ENCODE peak calls at places on chromosomes 4 and X, in ten cellular contexts. One of them, this sample, is unnamed.

GRCh38 chr4:45477311-45477733 is 646.5 kb downstream of the GABRG1 start:
- DNase-seq in effector CD4-positive, alpha-beta T cell: no peak
- DNase-seq in HT1080: no peak
- DNase-seq in A549: no peak
- DNase-seq in T1000: no peak
- DNase-seq in cardiac fibroblast: no peak
- DNase-seq in T-helper 1 cell: no peak
- DNase-seq in WTC11: no peak
- DNase-seq in natural killer cell treated with Interleukin-12 subunit alpha and Interleukin-12 subunit beta and Interleukin-15 and Interleukin-18, amount 100 ng/mL, for 72 hours: no peak
- DNase-seq in AG10803: no peak
- DNase-seq in this sample: no peak

GRCh38 chr4:124018383-124019317 is 622.1 kb downstream of the SPRY1 start:
- DNase-seq in effector CD4-positive, alpha-beta T cell: no peak
- DNase-seq in HT1080: no peak
- DNase-seq in A549: no peak
- DNase-seq in T1000: no peak
- DNase-seq in cardiac fibroblast: peak; percentile 76
- DNase-seq in T-helper 1 cell: peak; percentile 70
- DNase-seq in WTC11: no peak
- DNase-seq in natural killer cell treated with Interleukin-12 subunit alpha and Interleukin-12 subunit beta and Interleukin-15 and Interleukin-18, amount 100 ng/mL, for 72 hours: no peak
- DNase-seq in AG10803: peak; percentile 86
- DNase-seq in this sample: no peak

GRCh38 chrX:134933911-134934310 is 56.9 kb upstream of the SMIM10 start:
- DNase-seq in effector CD4-positive, alpha-beta T cell: no peak
- DNase-seq in HT1080: peak; percentile 1
- DNase-seq in A549: no peak
- DNase-seq in T1000: no peak
- DNase-seq in cardiac fibroblast: no peak
- DNase-seq in T-helper 1 cell: no peak
- DNase-seq in WTC11: no peak
- DNase-seq in natural killer cell treated with Interleukin-12 subunit alpha and Interleukin-12 subunit beta and Interleukin-15 and Interleukin-18, amount 100 ng/mL, for 72 hours: no peak
- DNase-seq in AG10803: no peak
- DNase-seq in this sample: no peak

GRCh38 chr4:120071192-120071795 is 4.6 kb upstream of the MAD2L1 start:
- DNase-seq in effector CD4-positive, alpha-beta T cell: peak; percentile 48
- DNase-seq in HT1080: peak; percentile 38
- DNase-seq in A549: peak; percentile 69
- DNase-seq in T1000: no peak
- DNase-seq in cardiac fibroblast: peak; percentile 89
- DNase-seq in T-helper 1 cell: peak; percentile 59
- DNase-seq in WTC11: no peak
- DNase-seq in natural killer cell treated with Interleukin-12 subunit alpha and Interleukin-12 subunit beta and Interleukin-15 and Interleukin-18, amount 100 ng/mL, for 72 hours: peak; percentile 62
- DNase-seq in AG10803: peak; percentile 70
- DNase-seq in this sample: peak; percentile 62

GRCh38 chr4:183249854-183250253 is 70.2 kb downstream of the CLDN22 start:
- DNase-seq in effector CD4-positive, alpha-beta T cell: no peak
- DNase-seq in HT1080: peak; percentile 44
- DNase-seq in A549: peak; percentile 39
- DNase-seq in T1000: no peak
- DNase-seq in cardiac fibroblast: peak; percentile 63
- DNase-seq in T-helper 1 cell: no peak
- DNase-seq in WTC11: no peak
- DNase-seq in natural killer cell treated with Interleukin-12 subunit alpha and Interleukin-12 subunit beta and Interleukin-15 and Interleukin-18, amount 100 ng/mL, for 72 hours: no peak
- DNase-seq in AG10803: peak; percentile 53
- DNase-seq in this sample: peak; percentile 55

GRCh38 chr4:128060130-128060619 is 937 bp upstream of the LARP1B start:
- DNase-seq in effector CD4-positive, alpha-beta T cell: no peak
- DNase-seq in HT1080: no peak
- DNase-seq in A549: no peak
- DNase-seq in T1000: no peak
- DNase-seq in cardiac fibroblast: no peak
- DNase-seq in T-helper 1 cell: no peak
- DNase-seq in WTC11: no peak
- DNase-seq in natural killer cell treated with Interleukin-12 subunit alpha and Interleukin-12 subunit beta and Interleukin-15 and Interleukin-18, amount 100 ng/mL, for 72 hours: no peak
- DNase-seq in AG10803: peak; percentile 7
- DNase-seq in this sample: peak; percentile 6

GRCh38 chrX:100413231-100413630 is 3.2 kb upstream of the PCDH19 start:
- DNase-seq in effector CD4-positive, alpha-beta T cell: no peak
- DNase-seq in HT1080: peak; percentile 22
- DNase-seq in A549: peak; percentile 59
- DNase-seq in T1000: peak; percentile 18
- DNase-seq in cardiac fibroblast: peak; percentile 73
- DNase-seq in T-helper 1 cell: peak; percentile 20
- DNase-seq in WTC11: no peak
- DNase-seq in natural killer cell treated with Interleukin-12 subunit alpha and Interleukin-12 subunit beta and Interleukin-15 and Interleukin-18, amount 100 ng/mL, for 72 hours: no peak
- DNase-seq in AG10803: peak; percentile 49
- DNase-seq in this sample: peak; percentile 64

GRCh38 chr4:134906404-134907023 is 704.9 kb upstream of the PABPC4L start:
- DNase-seq in effector CD4-positive, alpha-beta T cell: no peak
- DNase-seq in HT1080: peak; percentile 34
- DNase-seq in A549: peak; percentile 10
- DNase-seq in T1000: no peak
- DNase-seq in cardiac fibroblast: peak; percentile 1
- DNase-seq in T-helper 1 cell: no peak
- DNase-seq in WTC11: no peak
- DNase-seq in natural killer cell treated with Interleukin-12 subunit alpha and Interleukin-12 subunit beta and Interleukin-15 and Interleukin-18, amount 100 ng/mL, for 72 hours: no peak
- DNase-seq in AG10803: no peak
- DNase-seq in this sample: peak; percentile 34

GRCh38 chrX:153340111-153340510 is 6.2 kb downstream of the ZNF275 start:
- DNase-seq in effector CD4-positive, alpha-beta T cell: no peak
- DNase-seq in HT1080: no peak
- DNase-seq in A549: no peak
- DNase-seq in T1000: no peak
- DNase-seq in cardiac fibroblast: no peak
- DNase-seq in T-helper 1 cell: no peak
- DNase-seq in WTC11: no peak
- DNase-seq in natural killer cell treated with Interleukin-12 subunit alpha and Interleukin-12 subunit beta and Interleukin-15 and Interleukin-18, amount 100 ng/mL, for 72 hours: no peak
- DNase-seq in AG10803: no peak
- DNase-seq in this sample: no peak

GRCh38 chrX:12657881-12658280 is 133.3 kb upstream of the PRPS2 start:
- DNase-seq in effector CD4-positive, alpha-beta T cell: no peak
- DNase-seq in HT1080: peak; percentile 1
- DNase-seq in A549: no peak
- DNase-seq in T1000: no peak
- DNase-seq in cardiac fibroblast: no peak
- DNase-seq in T-helper 1 cell: no peak
- DNase-seq in WTC11: no peak
- DNase-seq in natural killer cell treated with Interleukin-12 subunit alpha and Interleukin-12 subunit beta and Interleukin-15 and Interleukin-18, amount 100 ng/mL, for 72 hours: no peak
- DNase-seq in AG10803: no peak
- DNase-seq in this sample: no peak

GRCh38 chrX:154409222-154409871 is at the start of gene DNASE1L1:
- DNase-seq in effector CD4-positive, alpha-beta T cell: no peak
- DNase-seq in HT1080: peak; percentile 94
- DNase-seq in A549: peak; percentile 91
- DNase-seq in T1000: peak; percentile 62
- DNase-seq in cardiac fibroblast: peak; percentile 88
- DNase-seq in T-helper 1 cell: peak; percentile 8
- DNase-seq in WTC11: peak; percentile 90
- DNase-seq in natural killer cell treated with Interleukin-12 subunit alpha and Interleukin-12 subunit beta and Interleukin-15 and Interleukin-18, amount 100 ng/mL, for 72 hours: peak; percentile 83
- DNase-seq in AG10803: peak; percentile 76
- DNase-seq in this sample: peak; percentile 74